ENCODE peak calls at places on chromosomes 11 and 22, in five cellular contexts. K is H1, H is IMR-90, T is transverse colon, O is stomach. V is an unnamed sample.

GRCh38 chr22:23608583-23608982 is 23.5 kb downstream of the DRICH1 start:
- DNase-seq in K (no peak), H (peak; percentile 39), T (no peak), O (no peak), V (no peak)

GRCh38 chr11:95512682-95513081 is 276.9 kb downstream of the FAM76B start:
- DNase-seq in K (no peak), H (peak; percentile 88), T (peak; percentile 23), O (no peak), V (no peak)

GRCh38 chr11:8779107-8779506 is 96.5 kb downstream of the RPL27A start:
- DNase-seq in K (no peak), H (no peak), T (no peak), O (peak; percentile 4), V (no peak)

GRCh38 chr11:134517621-134518293 is 105.7 kb upstream of the B3GAT1 start:
- DNase-seq in K (no peak), H (no peak), T (peak; percentile 10), O (no peak), V (peak; percentile 31)

GRCh38 chr11:21541226-21541625 is 651.7 kb upstream of the ANO5 start:
- DNase-seq in K (no peak), H (no peak), T (no peak), O (no peak), V (no peak)

GRCh38 chr11:10933455-10934292 is 75.8 kb upstream of the ZBED5 start:
- DNase-seq in K (peak; percentile 65), H (peak; percentile 92), T (peak; percentile 93), O (peak; percentile 90), V (peak; percentile 93)

GRCh38 chr22:32926600-32926999 is 125.1 kb downstream of the TIMP3 start:
- DNase-seq in K (no peak), H (peak; percentile 34), T (no peak), O (no peak), V (no peak)

GRCh38 chr22:41447435-41448188 is 1.0 kb upstream of the TOB2 start:
- DNase-seq in K (no peak), H (peak; percentile 50), T (peak; percentile 69), O (peak; percentile 74), V (peak; percentile 92)

GRCh38 chr22:29205598-29206371 is at the start of gene EMID1:
- DNase-seq in K (no peak), H (peak; percentile 9), T (peak; percentile 47), O (peak; percentile 61), V (peak; percentile 84)

GRCh38 chr11:8382436-8383053 is 118.9 kb upstream of the LMO1 start:
- DNase-seq in K (no peak), H (peak; percentile 33), T (no peak), O (no peak), V (no peak)

GRCh38 chr22:46043816-46044717 is 67.1 kb upstream of the WNT7B start:
- DNase-seq in K (no peak), H (no peak), T (peak; percentile 49), O (peak; percentile 54), V (peak; percentile 82)

GRCh38 chr22:29315286-29316195 is at the start of gene RASL10A:
- DNase-seq in K (no peak), H (no peak), T (no peak), O (no peak), V (peak; percentile 66)

GRCh38 chr11:11449327-11449726 is 96.3 kb upstream of the CSNK2A3 start:
- DNase-seq in K (no peak), H (no peak), T (no peak), O (no peak), V (no peak)

GRCh38 chr11:124538019-124538418 is 5.4 kb downstream of the OR8B12 start:
- DNase-seq in K (no peak), H (peak; percentile 58), T (no peak), O (no peak), V (no peak)

GRCh38 chr11:69962152-69962551 is 116.0 kb upstream of the ANO1 start:
- DNase-seq in K (no peak), H (peak; percentile 42), T (peak; percentile 29), O (peak; percentile 57), V (no peak)

GRCh38 chr11:2194877-2195755 is 23.5 kb upstream of the TH start:
- DNase-seq in K (no peak), H (peak; percentile 6), T (peak; percentile 34), O (peak; percentile 53), V (no peak)

GRCh38 chr11:131193101-131193501 is 177.3 kb upstream of the NTM start:
- DNase-seq in K (no peak), H (no peak), T (no peak), O (no peak), V (no peak)

GRCh38 chr22:29600846-29601245 is 2.6 kb upstream of the NF2 start:
- DNase-seq in K (no peak), H (no peak), T (no peak), O (no peak), V (no peak)

GRCh38 chr11:2870460-2870859 is 15.1 kb downstream of the CDKN1C start:
- DNase-seq in K (no peak), H (no peak), T (no peak), O (no peak), V (no peak)

GRCh38 chr22:32708835-32709234 is 92.7 kb upstream of the TIMP3 start:
- DNase-seq in K (no peak), H (peak; percentile 37), T (no peak), O (no peak), V (no peak)

GRCh38 chr11:69310351-69310750 is 16.4 kb downstream of the MYEOV start:
- DNase-seq in K (no peak), H (no peak), T (no peak), O (no peak), V (no peak)

GRCh38 chr22:32378703-32379272 is 21.1 kb downstream of the RFPL3 start:
- DNase-seq in K (no peak), H (peak; percentile 18), T (peak; percentile 22), O (no peak), V (no peak)

GRCh38 chr11:46335271-46335670 is 12.0 kb upstream of the DGKZ start:
- DNase-seq in K (no peak), H (no peak), T (no peak), O (no peak), V (no peak)

GRCh38 chr11:121634889-121635288 is 182.1 kb upstream of the SORL1-AS1 start:
- DNase-seq in K (no peak), H (peak; percentile 96), T (no peak), O (no peak), V (no peak)

GRCh38 chr11:61327669-61328071 is 5.2 kb downstream of the DDB1 start:
- DNase-seq in K (no peak), H (peak; percentile 57), T (no peak), O (no peak), V (no peak)

GRCh38 chr11:131924446-131925240 is 554.2 kb downstream of the NTM start:
- DNase-seq in K (no peak), H (peak; percentile 73), T (no peak), O (no peak), V (no peak)

GRCh38 chr11:3014314-3014938 is 22.3 kb upstream of the NAP1L4 start:
- DNase-seq in K (no peak), H (no peak), T (peak; percentile 28), O (no peak), V (peak; percentile 86)

GRCh38 chr11:6655020-6655789 is 404 bp downstream of the DCHS1 start:
- DNase-seq in K (no peak), H (no peak), T (no peak), O (no peak), V (peak; percentile 81)

GRCh38 chr11:17391493-17392355 is 3.3 kb upstream of the KCNJ11 start:
- DNase-seq in K (no peak), H (no peak), T (no peak), O (no peak), V (no peak)

GRCh38 chr11:35029979-35030378 is 109.0 kb upstream of the CD44 start:
- DNase-seq in K (no peak), H (peak; percentile 84), T (no peak), O (no peak), V (no peak)

GRCh38 chr11:67268684-67269268 is 2.5 kb downstream of the GRK2 start:
- DNase-seq in K (no peak), H (no peak), T (no peak), O (no peak), V (peak; percentile 82)

GRCh38 chr11:67271548-67272284 is 5.4 kb downstream of the GRK2 start:
- DNase-seq in K (no peak), H (no peak), T (peak; percentile 22), O (no peak), V (peak; percentile 88)

GRCh38 chr11:67269401-67270255 is 3.4 kb downstream of the GRK2 start:
- DNase-seq in K (no peak), H (no peak), T (peak; percentile 73), O (peak; percentile 75), V (peak; percentile 84)

GRCh38 chr11:67271212-67271547 is 4.9 kb downstream of the GRK2 start:
- DNase-seq in K (no peak), H (no peak), T (no peak), O (no peak), V (no peak)

GRCh38 chr11:67270256-67271211 is 4.3 kb downstream of the GRK2 start:
- DNase-seq in K (no peak), H (no peak), T (peak; percentile 63), O (no peak), V (peak; percentile 85)
- TF ChIP-seq POLR2A in K (no peak), H (no peak), T (no peak), O (no peak), V (no peak)

GRCh38 chr11:117204283-117205080 is 5.3 kb downstream of the TAGLN start:
- DNase-seq in K (no peak), H (no peak), T (no peak), O (no peak), V (no peak)

GRCh38 chr11:117202386-117203068 is 3.4 kb downstream of the TAGLN start:
- DNase-seq in K (no peak), H (no peak), T (no peak), O (no peak), V (no peak)

GRCh38 chr11:117201906-117202305 is 2.7 kb downstream of the TAGLN start:
- DNase-seq in K (no peak), H (no peak), T (no peak), O (no peak), V (no peak)

GRCh38 chr11:117201516-117201866 is 2.3 kb downstream of the TAGLN start:
- DNase-seq in K (no peak), H (no peak), T (no peak), O (no peak), V (no peak)

GRCh38 chr11:117203069-117203407 is 3.9 kb downstream of the TAGLN start:
- DNase-seq in K (no peak), H (no peak), T (no peak), O (no peak), V (no peak)
- TF ChIP-seq CTCF in K (no peak), H (no peak), T (no peak), O (no peak), V (no peak)

GRCh38 chr11:72609045-72609444 is 65.2 kb downstream of the PDE2A start:
- DNase-seq in K (no peak), H (peak; percentile 30), T (no peak), O (no peak), V (no peak)
- TF ChIP-seq POLR2A in K (no peak), H (no peak), T (no peak), O (no peak), V (no peak)

DNA sequence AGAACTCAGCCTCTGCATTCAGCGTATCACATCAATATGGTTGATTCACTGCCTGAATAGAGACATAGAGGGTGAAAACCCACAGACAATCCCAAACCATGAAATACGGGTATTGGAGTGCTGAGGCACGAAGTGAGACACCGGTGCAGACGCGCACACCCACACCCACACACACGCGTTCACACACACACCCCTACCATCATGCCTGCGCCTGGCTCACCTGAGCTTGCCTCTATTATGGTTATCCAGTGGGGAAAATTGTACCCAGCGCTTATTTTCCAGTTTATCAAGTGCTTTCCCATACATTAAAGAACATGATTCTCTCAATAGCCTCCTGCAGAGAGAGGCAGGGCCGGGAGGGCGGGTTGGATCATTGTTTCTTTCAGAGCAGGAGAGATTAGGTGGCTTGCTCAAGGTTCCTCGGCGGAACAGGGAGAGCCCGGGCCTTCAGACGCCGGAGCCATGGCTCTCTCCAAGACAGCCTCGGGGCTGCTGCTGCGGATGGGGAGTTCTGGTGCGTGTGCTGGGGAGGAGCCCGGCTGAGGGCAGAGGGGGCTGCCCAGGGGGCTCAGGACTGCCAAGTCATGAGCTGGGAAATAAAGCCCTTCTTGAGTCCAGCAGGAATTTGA is 78.9 kb upstream of the THY1 start:
- DNase-seq in K (no peak), H (no peak), T (no peak), O (no peak), V (no peak)
- TF ChIP-seq CTCF in K (no peak), H (no peak), T (no peak), O (no peak), V (no peak)

V was measured in spleen.